ENCODE peak calls at places on chromosomes 7 and 10, in nine cellular contexts. One of them, this sample, is unnamed.
A peak's percentile ranks its signal among the peaks of the same experiment; 100 is the strongest.

GRCh38 chr10:1603181-1603580 is 134.1 kb downstream of the ADARB2 start:
- DNase-seq in body of pancreas: no peak
- DNase-seq in fibroblast of pulmonary artery: no peak
- DNase-seq in fibroblast of lung: no peak
- DNase-seq in MM.1S: no peak
- DNase-seq in trophoblast cell: no peak
- DNase-seq in BE2C: no peak
- DNase-seq in CD8-positive, alpha-beta memory T cell: no peak
- DNase-seq in upper lobe of right lung: no peak
- DNase-seq in this sample: no peak

GRCh38 chr10:74871595-74872382 is 45.4 kb downstream of the KAT6B start:
- DNase-seq in body of pancreas: no peak
- DNase-seq in fibroblast of pulmonary artery: no peak
- DNase-seq in fibroblast of lung: no peak
- DNase-seq in MM.1S: no peak
- DNase-seq in trophoblast cell: no peak
- DNase-seq in BE2C: no peak
- DNase-seq in CD8-positive, alpha-beta memory T cell: no peak
- DNase-seq in upper lobe of right lung: no peak
- DNase-seq in this sample: no peak

GRCh38 chr10:30527623-30528426 is 93.8 kb downstream of the MAP3K8 start:
- DNase-seq in body of pancreas: peak; percentile 14
- DNase-seq in fibroblast of pulmonary artery: no peak
- DNase-seq in fibroblast of lung: no peak
- DNase-seq in MM.1S: no peak
- DNase-seq in trophoblast cell: peak; percentile 93
- DNase-seq in BE2C: no peak
- DNase-seq in CD8-positive, alpha-beta memory T cell: peak; percentile 61
- DNase-seq in upper lobe of right lung: no peak
- DNase-seq in this sample: no peak

GRCh38 chr10:50993817-50994251 is 80.5 kb upstream of the PRKG1 start:
- DNase-seq in body of pancreas: peak; percentile 61
- DNase-seq in fibroblast of pulmonary artery: peak; percentile 87
- DNase-seq in fibroblast of lung: peak; percentile 90
- DNase-seq in MM.1S: no peak
- DNase-seq in trophoblast cell: no peak
- DNase-seq in BE2C: no peak
- DNase-seq in CD8-positive, alpha-beta memory T cell: no peak
- DNase-seq in upper lobe of right lung: no peak
- DNase-seq in this sample: peak; percentile 75

GRCh38 chr10:124025152-124025551 is 68.2 kb downstream of the CHST15 start:
- DNase-seq in body of pancreas: no peak
- DNase-seq in fibroblast of pulmonary artery: no peak
- DNase-seq in fibroblast of lung: no peak
- DNase-seq in MM.1S: no peak
- DNase-seq in trophoblast cell: no peak
- DNase-seq in BE2C: no peak
- DNase-seq in CD8-positive, alpha-beta memory T cell: no peak
- DNase-seq in upper lobe of right lung: no peak
- DNase-seq in this sample: no peak

GRCh38 chr7:132861424-132861823 is 220.5 kb downstream of the CHCHD3 start:
- DNase-seq in body of pancreas: peak; percentile 14
- DNase-seq in fibroblast of pulmonary artery: no peak
- DNase-seq in fibroblast of lung: no peak
- DNase-seq in MM.1S: no peak
- DNase-seq in trophoblast cell: no peak
- DNase-seq in BE2C: no peak
- DNase-seq in CD8-positive, alpha-beta memory T cell: no peak
- DNase-seq in upper lobe of right lung: no peak
- DNase-seq in this sample: no peak

GRCh38 chr10:131868436-131868835 is 32.4 kb upstream of the PPP2R2D start:
- DNase-seq in body of pancreas: no peak
- DNase-seq in fibroblast of pulmonary artery: no peak
- DNase-seq in fibroblast of lung: no peak
- DNase-seq in MM.1S: no peak
- DNase-seq in trophoblast cell: no peak
- DNase-seq in BE2C: no peak
- DNase-seq in CD8-positive, alpha-beta memory T cell: peak; percentile 29
- DNase-seq in upper lobe of right lung: peak; percentile 34
- DNase-seq in this sample: no peak

GRCh38 chr10:92342801-92343200 is 51.8 kb downstream of the MARCHF5 start:
- DNase-seq in body of pancreas: no peak
- DNase-seq in fibroblast of pulmonary artery: no peak
- DNase-seq in fibroblast of lung: no peak
- DNase-seq in MM.1S: no peak
- DNase-seq in trophoblast cell: no peak
- DNase-seq in BE2C: no peak
- DNase-seq in CD8-positive, alpha-beta memory T cell: no peak
- DNase-seq in upper lobe of right lung: no peak
- DNase-seq in this sample: peak; percentile 7

GRCh38 chr10:131625041-131625440 is 275.8 kb upstream of the PPP2R2D start:
- DNase-seq in body of pancreas: no peak
- DNase-seq in fibroblast of pulmonary artery: no peak
- DNase-seq in fibroblast of lung: no peak
- DNase-seq in MM.1S: no peak
- DNase-seq in trophoblast cell: no peak
- DNase-seq in BE2C: no peak
- DNase-seq in CD8-positive, alpha-beta memory T cell: peak; percentile 31
- DNase-seq in upper lobe of right lung: no peak
- DNase-seq in this sample: no peak

GRCh38 chr7:99102361-99102760 is 41.5 kb downstream of the SMURF1 start:
- DNase-seq in body of pancreas: no peak
- DNase-seq in fibroblast of pulmonary artery: no peak
- DNase-seq in fibroblast of lung: no peak
- DNase-seq in MM.1S: no peak
- DNase-seq in trophoblast cell: no peak
- DNase-seq in BE2C: no peak
- DNase-seq in CD8-positive, alpha-beta memory T cell: no peak
- DNase-seq in upper lobe of right lung: no peak
- DNase-seq in this sample: peak; percentile 70

DNA sequence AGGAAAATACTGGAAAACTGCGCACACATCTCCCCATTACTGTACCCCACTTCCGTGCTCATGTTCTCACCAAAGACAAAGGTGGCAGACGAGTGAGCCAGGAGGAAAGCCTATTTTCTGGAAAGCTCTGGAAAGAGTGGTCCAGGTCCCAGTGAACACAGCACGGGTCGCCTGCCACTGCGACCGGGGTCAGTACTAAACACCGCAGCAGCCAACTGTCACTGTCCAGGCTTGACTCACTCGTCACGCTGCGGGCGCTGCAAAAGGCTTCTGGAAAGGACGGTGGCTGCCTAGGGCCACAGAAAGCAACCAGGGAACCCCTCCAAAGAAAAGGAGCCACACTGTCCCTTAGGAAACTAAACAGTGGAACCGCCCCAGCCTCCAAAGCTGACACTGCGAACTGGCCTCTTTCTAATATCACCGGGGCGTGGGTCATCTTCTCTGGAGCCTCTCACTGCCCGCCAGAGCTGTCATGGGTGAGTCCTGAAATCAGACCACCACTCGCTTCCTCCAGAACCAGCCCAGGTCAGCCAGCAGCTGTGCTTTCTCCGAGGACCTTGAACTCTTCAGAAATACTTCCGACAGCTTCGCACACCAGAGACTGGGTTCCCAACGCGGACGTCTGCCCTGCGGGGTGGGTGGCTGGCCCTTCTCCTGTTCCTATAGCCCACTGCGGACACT is 4.0 kb downstream of the RADIL start:
- DNase-seq in body of pancreas: no peak
- DNase-seq in fibroblast of pulmonary artery: no peak
- DNase-seq in fibroblast of lung: no peak
- DNase-seq in MM.1S: no peak
- DNase-seq in trophoblast cell: peak; percentile 30
- DNase-seq in BE2C: no peak
- DNase-seq in CD8-positive, alpha-beta memory T cell: no peak
- DNase-seq in upper lobe of right lung: no peak
- DNase-seq in this sample: no peak
- H3K4me3 ChIP-seq in body of pancreas: no peak overlapping the region
- H3K4me3 ChIP-seq in fibroblast of pulmonary artery: no peak overlapping the region
- H3K4me3 ChIP-seq in fibroblast of lung: no peak overlapping the region
- H3K4me3 ChIP-seq in MM.1S: no peak overlapping the region
- H3K4me3 ChIP-seq in trophoblast cell: no peak overlapping the region
- H3K4me3 ChIP-seq in BE2C: no peak overlapping the region
- H3K4me3 ChIP-seq in CD8-positive, alpha-beta memory T cell: no peak overlapping the region
- H3K4me3 ChIP-seq in upper lobe of right lung: no peak overlapping the region
- H3K4me3 ChIP-seq in this sample: no peak overlapping the region

GRCh38 chr10:100349087-100349486 is 2.1 kb downstream of the SCD start:
- DNase-seq in body of pancreas: no peak
- DNase-seq in fibroblast of pulmonary artery: no peak
- DNase-seq in fibroblast of lung: no peak
- DNase-seq in MM.1S: no peak
- DNase-seq in trophoblast cell: no peak
- DNase-seq in BE2C: no peak
- DNase-seq in CD8-positive, alpha-beta memory T cell: no peak
- DNase-seq in upper lobe of right lung: no peak
- DNase-seq in this sample: no peak
- H3K4me3 ChIP-seq in body of pancreas: no peak overlapping the region
- H3K4me3 ChIP-seq in fibroblast of pulmonary artery: peak overlapping the region; percentile 94
- H3K4me3 ChIP-seq in fibroblast of lung: peak overlapping the region; percentile 59
- H3K4me3 ChIP-seq in MM.1S: peak overlapping the region; percentile 99
- H3K4me3 ChIP-seq in trophoblast cell: peak overlapping the region; percentile 8
- H3K4me3 ChIP-seq in BE2C: peak overlapping the region; percentile 97
- H3K4me3 ChIP-seq in CD8-positive, alpha-beta memory T cell: no peak overlapping the region
- H3K4me3 ChIP-seq in upper lobe of right lung: peak overlapping the region; percentile 72
- H3K4me3 ChIP-seq in this sample: peak overlapping the region; percentile 95

GRCh38 chr10:120945801-120946302 is 94.7 kb downstream of the WDR11 start:
- DNase-seq in body of pancreas: peak; percentile 80
- DNase-seq in fibroblast of pulmonary artery: peak; percentile 42
- DNase-seq in fibroblast of lung: peak; percentile 9
- DNase-seq in MM.1S: no peak
- DNase-seq in trophoblast cell: no peak
- DNase-seq in BE2C: no peak
- DNase-seq in CD8-positive, alpha-beta memory T cell: no peak
- DNase-seq in upper lobe of right lung: no peak
- DNase-seq in this sample: no peak
- H3K4me3 ChIP-seq in body of pancreas: no peak overlapping the region
- H3K4me3 ChIP-seq in fibroblast of pulmonary artery: no peak overlapping the region
- H3K4me3 ChIP-seq in fibroblast of lung: no peak overlapping the region
- H3K4me3 ChIP-seq in MM.1S: no peak overlapping the region
- H3K4me3 ChIP-seq in trophoblast cell: no peak overlapping the region
- H3K4me3 ChIP-seq in BE2C: no peak overlapping the region
- H3K4me3 ChIP-seq in CD8-positive, alpha-beta memory T cell: no peak overlapping the region
- H3K4me3 ChIP-seq in upper lobe of right lung: no peak overlapping the region
- H3K4me3 ChIP-seq in this sample: no peak overlapping the region

GRCh38 chr10:88347597-88348304 is 235.4 kb downstream of the RNLS start:
- DNase-seq in body of pancreas: no peak
- DNase-seq in fibroblast of pulmonary artery: no peak
- DNase-seq in fibroblast of lung: no peak
- DNase-seq in MM.1S: no peak
- DNase-seq in trophoblast cell: no peak
- DNase-seq in BE2C: peak; percentile 26
- DNase-seq in CD8-positive, alpha-beta memory T cell: no peak
- DNase-seq in upper lobe of right lung: no peak
- DNase-seq in this sample: no peak
- H3K4me3 ChIP-seq in body of pancreas: no peak overlapping the region
- H3K4me3 ChIP-seq in fibroblast of pulmonary artery: no peak overlapping the region
- H3K4me3 ChIP-seq in fibroblast of lung: no peak overlapping the region
- H3K4me3 ChIP-seq in MM.1S: no peak overlapping the region
- H3K4me3 ChIP-seq in trophoblast cell: no peak overlapping the region
- H3K4me3 ChIP-seq in BE2C: no peak overlapping the region
- H3K4me3 ChIP-seq in CD8-positive, alpha-beta memory T cell: no peak overlapping the region
- H3K4me3 ChIP-seq in upper lobe of right lung: no peak overlapping the region
- H3K4me3 ChIP-seq in this sample: no peak overlapping the region

GRCh38 chr7:89001306-89001705 is 205.8 kb upstream of the TEX47 start:
- DNase-seq in body of pancreas: no peak
- DNase-seq in fibroblast of pulmonary artery: no peak
- DNase-seq in fibroblast of lung: no peak
- DNase-seq in MM.1S: no peak
- DNase-seq in trophoblast cell: no peak
- DNase-seq in BE2C: no peak
- DNase-seq in CD8-positive, alpha-beta memory T cell: no peak
- DNase-seq in upper lobe of right lung: no peak
- DNase-seq in this sample: no peak

GRCh38 chr7:89002942-89003618 is 207.5 kb upstream of the TEX47 start:
- DNase-seq in body of pancreas: no peak
- DNase-seq in fibroblast of pulmonary artery: peak; percentile 2
- DNase-seq in fibroblast of lung: no peak
- DNase-seq in MM.1S: peak; percentile 78
- DNase-seq in trophoblast cell: no peak
- DNase-seq in BE2C: no peak
- DNase-seq in CD8-positive, alpha-beta memory T cell: no peak
- DNase-seq in upper lobe of right lung: no peak
- DNase-seq in this sample: peak; percentile 18

DNA sequence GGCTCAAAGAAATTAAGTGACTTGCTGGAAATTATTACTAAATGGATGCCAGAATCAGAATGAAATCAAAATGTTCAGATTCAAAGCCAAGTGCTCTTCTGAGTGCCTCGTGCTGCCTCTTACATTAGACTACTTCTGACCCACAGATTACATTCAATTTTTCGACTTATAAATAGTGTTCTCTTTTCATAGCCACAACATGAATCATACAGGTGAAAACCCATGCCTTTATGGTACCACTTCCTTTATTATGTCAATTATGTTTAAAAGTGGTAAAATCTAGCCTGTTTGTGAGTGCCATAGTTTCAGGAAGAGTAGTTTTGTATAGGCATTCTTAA is 208.1 kb upstream of the TEX47 start:
- DNase-seq in body of pancreas: no peak
- DNase-seq in fibroblast of pulmonary artery: no peak
- DNase-seq in fibroblast of lung: no peak
- DNase-seq in MM.1S: peak; percentile 50
- DNase-seq in trophoblast cell: no peak
- DNase-seq in BE2C: no peak
- DNase-seq in CD8-positive, alpha-beta memory T cell: no peak
- DNase-seq in upper lobe of right lung: no peak
- DNase-seq in this sample: no peak
- H3K4me3 ChIP-seq in body of pancreas: no peak overlapping the region
- H3K4me3 ChIP-seq in fibroblast of pulmonary artery: no peak overlapping the region
- H3K4me3 ChIP-seq in fibroblast of lung: no peak overlapping the region
- H3K4me3 ChIP-seq in MM.1S: peak overlapping the region; percentile 45
- H3K4me3 ChIP-seq in trophoblast cell: no peak overlapping the region
- H3K4me3 ChIP-seq in BE2C: no peak overlapping the region
- H3K4me3 ChIP-seq in CD8-positive, alpha-beta memory T cell: no peak overlapping the region
- H3K4me3 ChIP-seq in upper lobe of right lung: no peak overlapping the region
- H3K4me3 ChIP-seq in this sample: no peak overlapping the region

GRCh38 chr7:66099551-66100407 is 14.9 kb upstream of the CRCP start:
- DNase-seq in body of pancreas: peak; percentile 90
- DNase-seq in fibroblast of pulmonary artery: peak; percentile 93
- DNase-seq in fibroblast of lung: peak; percentile 84
- DNase-seq in MM.1S: peak; percentile 31
- DNase-seq in trophoblast cell: peak; percentile 76
- DNase-seq in BE2C: peak; percentile 41
- DNase-seq in CD8-positive, alpha-beta memory T cell: no peak
- DNase-seq in upper lobe of right lung: peak; percentile 74
- DNase-seq in this sample: peak; percentile 92
- H3K4me3 ChIP-seq in body of pancreas: no peak overlapping the region
- H3K4me3 ChIP-seq in fibroblast of pulmonary artery: peak overlapping the region; percentile 55
- H3K4me3 ChIP-seq in fibroblast of lung: peak overlapping the region; percentile 26
- H3K4me3 ChIP-seq in MM.1S: peak overlapping the region; percentile 62
- H3K4me3 ChIP-seq in trophoblast cell: peak overlapping the region; percentile 55
- H3K4me3 ChIP-seq in BE2C: peak overlapping the region; percentile 49
- H3K4me3 ChIP-seq in CD8-positive, alpha-beta memory T cell: peak overlapping the region; percentile 49
- H3K4me3 ChIP-seq in upper lobe of right lung: peak overlapping the region; percentile 46
- H3K4me3 ChIP-seq in this sample: peak overlapping the region; percentile 46